ENCODE peak calls at places on chromosomes 6 and 20, in ten cellular contexts. Z is heart right ventricle; O is cardiac muscle cell; B is H9; I is fibroblast of lung; Y is CD8-positive, alpha-beta T cell; H is mesendoderm; L is ascending aorta; K is ovary; R is colonic mucosa. J is an unnamed sample.

GRCh38 chr6:166443166-166443565 is 60.4 kb upstream of the MPC1 start:
- DNase-seq in R (no peak), H (no peak), K (no peak), B (no peak), O (no peak), L (no peak), I (no peak), Z (no peak), Y (no peak), J (no peak)

GRCh38 chr20:17636523-17637412 is 45.3 kb downstream of the RRBP1 start:
- DNase-seq in I (no peak), L (no peak), B (peak; percentile 80), K (no peak), H (peak; percentile 75), R (no peak), Y (no peak), O (peak; percentile 77), Z (no peak), J (peak; percentile 54)

GRCh38 chr6:12776291-12776690 is 59.7 kb downstream of the PHACTR1 start:
- DNase-seq in L (no peak), Z (no peak), K (no peak), Y (no peak), O (no peak), R (no peak), I (no peak), H (peak; percentile 29), B (no peak), J (no peak)

GRCh38 chr20:34269996-34270627 is 28.9 kb downstream of the ASIP start:
- DNase-seq in O (no peak), R (no peak), K (peak; percentile 91), Y (no peak), I (peak; percentile 34), B (no peak), Z (no peak), L (no peak), H (no peak), J (no peak)

GRCh38 chr20:41318271-41318649 is 729 bp upstream of the ZHX3 start:
- DNase-seq in B (no peak), R (peak; percentile 45), O (no peak), Z (no peak), I (no peak), K (no peak), L (no peak), H (no peak), Y (no peak), J (no peak)

GRCh38 chr6:115524821-115525220 is 535.9 kb downstream of the FRK start:
- DNase-seq in O (no peak), B (no peak), H (no peak), I (no peak), L (no peak), Z (no peak), R (no peak), Y (no peak), K (no peak), J (no peak)

GRCh38 chr6:52922161-52922560 is 12.7 kb upstream of the GSTA3 start:
- DNase-seq in I (no peak), H (no peak), Z (no peak), R (no peak), K (no peak), B (no peak), L (no peak), O (no peak), Y (no peak), J (no peak)

GRCh38 chr20:59708326-59708725 is 104.0 kb downstream of the PHACTR3 start:
- DNase-seq in Y (no peak), Z (no peak), O (no peak), H (no peak), L (no peak), K (no peak), R (no peak), B (no peak), I (no peak), J (no peak)

GRCh38 chr6:4644962-4645361 is 131.2 kb upstream of the CDYL start:
- DNase-seq in Z (no peak), I (no peak), Y (no peak), B (no peak), K (no peak), R (no peak), L (no peak), H (no peak), O (no peak), J (no peak)

GRCh38 chr6:132401120-132401940 is at the start of gene MOXD1:
- DNase-seq in Y (no peak), I (peak; percentile 47), O (peak; percentile 71), B (peak; percentile 59), H (peak; percentile 64), L (no peak), K (no peak), Z (peak; percentile 11), R (peak; percentile 32), J (no peak)

GRCh38 chr6:107589199-107589598 is 99.3 kb downstream of the SOBP start:
- DNase-seq in Z (no peak), O (no peak), K (no peak), L (no peak), Y (no peak), I (no peak), H (no peak), B (no peak), R (no peak), J (no peak)

GRCh38 chr6:22149501-22150490 is 147.0 kb downstream of the PRL start:
- DNase-seq in O (peak; percentile 34), L (no peak), Z (peak; percentile 24), H (no peak), R (no peak), K (no peak), I (peak; percentile 80), Y (no peak), B (no peak), J (no peak)

GRCh38 chr20:8808180-8808535 is 260.7 kb upstream of the PLCB4 start:
- DNase-seq in R (peak; percentile 22), Z (peak; percentile 12), O (no peak), H (no peak), B (no peak), Y (no peak), I (no peak), K (no peak), L (no peak), J (no peak)
- H3K27ac ChIP-seq in R (no peak overlapping the region), Z (no peak overlapping the region), O (no peak overlapping the region), H (no peak overlapping the region), B (no peak overlapping the region), Y (no peak overlapping the region), I (no peak overlapping the region), K (no peak overlapping the region), L (no peak overlapping the region), J (no peak overlapping the region)

GRCh38 chr6:169799474-169799926 is 48.1 kb downstream of the ERMARD start:
- DNase-seq in I (no peak), R (peak; percentile 15), O (no peak), Z (no peak), H (peak; percentile 13), Y (no peak), K (no peak), B (no peak), L (peak; percentile 39), J (peak; percentile 10)
- H3K27ac ChIP-seq in I (no peak overlapping the region), R (no peak overlapping the region), O (no peak overlapping the region), Z (no peak overlapping the region), H (no peak overlapping the region), Y (no peak overlapping the region), K (no peak overlapping the region), B (no peak overlapping the region), L (no peak overlapping the region), J (peak overlapping the region; percentile 57)

GRCh38 chr6:50927816-50928215 is 109.1 kb downstream of the TFAP2B start:
- DNase-seq in L (no peak), Y (no peak), H (peak; percentile 3), I (no peak), O (no peak), B (no peak), Z (no peak), K (no peak), R (no peak), J (no peak)
- H3K27ac ChIP-seq in L (no peak overlapping the region), Y (no peak overlapping the region), H (no peak overlapping the region), I (no peak overlapping the region), O (no peak overlapping the region), B (no peak overlapping the region), Z (no peak overlapping the region), K (no peak overlapping the region), R (no peak overlapping the region), J (no peak overlapping the region)

DNA sequence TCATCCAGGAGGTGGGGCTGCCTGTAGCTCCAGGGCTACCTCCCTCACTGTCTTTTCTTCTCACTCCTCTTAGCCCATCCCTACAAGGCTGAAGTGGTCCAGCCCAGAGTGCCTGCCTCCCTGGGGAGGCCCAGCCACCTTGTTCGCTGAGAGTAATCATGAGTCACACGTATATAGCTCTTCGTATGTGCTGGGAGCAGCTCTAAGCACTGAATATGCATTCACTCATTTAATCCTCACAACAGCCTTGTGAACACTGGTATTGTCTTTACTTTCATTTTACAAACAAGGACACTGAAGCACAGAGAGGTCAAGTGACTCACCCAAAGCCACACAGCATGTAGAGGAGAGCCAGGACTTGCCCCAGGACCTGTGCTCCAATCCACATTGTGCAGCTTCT is 14.7 kb upstream of the CCDC167 start:
- DNase-seq in R (no peak), O (no peak), I (peak; percentile 28), B (no peak), K (no peak), Y (peak; percentile 44), H (peak; percentile 22), L (no peak), Z (no peak), J (no peak)
- H3K27ac ChIP-seq in R (no peak overlapping the region), O (no peak overlapping the region), I (no peak overlapping the region), B (no peak overlapping the region), K (no peak overlapping the region), Y (peak overlapping the region; percentile 80), H (no peak overlapping the region), L (no peak overlapping the region), Z (no peak overlapping the region), J (no peak overlapping the region)

GRCh38 chr20:46365483-46366215 is 40.8 kb downstream of the ELMO2 start:
- DNase-seq in R (no peak), Y (no peak), B (no peak), L (no peak), O (no peak), I (no peak), Z (no peak), H (no peak), K (no peak), J (no peak)
- H3K27ac ChIP-seq in R (no peak overlapping the region), Y (peak overlapping the region; percentile 37), B (no peak overlapping the region), L (no peak overlapping the region), O (no peak overlapping the region), I (no peak overlapping the region), Z (no peak overlapping the region), H (no peak overlapping the region), K (no peak overlapping the region), J (peak overlapping the region; percentile 93)

DNA sequence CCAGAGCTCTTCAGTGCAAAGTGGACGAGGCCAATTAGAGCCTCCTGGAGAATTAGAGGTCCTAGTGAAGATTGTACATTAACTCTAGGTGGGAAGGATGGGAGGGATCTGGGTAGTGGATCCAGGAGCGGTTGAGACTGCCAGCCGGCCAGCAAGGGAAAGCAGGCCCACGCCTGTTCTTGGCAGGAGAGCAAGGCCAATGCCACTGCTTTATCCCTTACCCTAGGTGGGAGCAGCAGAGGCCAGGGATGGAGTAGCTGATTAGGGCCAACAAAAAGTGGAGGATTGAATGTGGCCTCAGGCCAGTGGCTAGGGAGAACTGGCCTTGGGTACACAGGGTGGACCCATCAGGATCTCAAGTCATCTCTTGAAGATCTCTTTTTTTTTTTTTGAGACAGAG is 3.7 kb downstream of the ITPR3 start:
- DNase-seq in L (no peak), B (no peak), O (no peak), R (no peak), Y (no peak), Z (no peak), H (no peak), I (no peak), K (no peak), J (no peak)
- H3K27ac ChIP-seq in L (no peak overlapping the region), B (no peak overlapping the region), O (no peak overlapping the region), R (peak overlapping the region; percentile 97), Y (no peak overlapping the region), Z (no peak overlapping the region), H (no peak overlapping the region), I (no peak overlapping the region), K (no peak overlapping the region), J (no peak overlapping the region)

GRCh38 chr6:66127061-66127460 is 420.0 kb upstream of the EYS start:
- DNase-seq in O (no peak), Y (no peak), B (no peak), H (no peak), K (no peak), I (no peak), R (no peak), Z (no peak), L (no peak), J (no peak)
- H3K27ac ChIP-seq in O (no peak overlapping the region), Y (no peak overlapping the region), B (no peak overlapping the region), H (no peak overlapping the region), K (no peak overlapping the region), I (no peak overlapping the region), R (no peak overlapping the region), Z (no peak overlapping the region), L (no peak overlapping the region), J (no peak overlapping the region)

J was measured in substantia nigra.